ENCODE peak calls at places on chromosomes 4 and X, in four cellular contexts. F is AG10803, E is right lobe of liver, A is heart right ventricle. T is an unnamed sample.
A peak's percentile ranks its signal among the peaks of the same experiment; 100 is the strongest.

GRCh38 chrX:20594985-20595384 is 328.3 kb upstream of the RPS6KA3 start:
- DNase-seq in F (peak; percentile 49), E (no peak), A (no peak), T (no peak)

GRCh38 chr4:791866-792630 is 33.9 kb downstream of the CPLX1 start:
- DNase-seq in F (peak; percentile 8), E (peak; percentile 44), A (no peak), T (peak; percentile 59)

GRCh38 chr4:67721770-67722597 is 21.0 kb upstream of the UBA6 start:
- DNase-seq in F (peak; percentile 39), E (no peak), A (no peak), T (peak; percentile 20)

GRCh38 chr4:182085051-182085480 is 158.1 kb upstream of the TENM3 start:
- DNase-seq in F (peak; percentile 65), E (no peak), A (no peak), T (no peak)

GRCh38 chr4:74235135-74235534 is 73.1 kb upstream of the EPGN start:
- DNase-seq in F (no peak), E (no peak), A (no peak), T (no peak)

GRCh38 chrX:39070009-39070408 is 268.8 kb downstream of the MID1IP1 start:
- DNase-seq in F (no peak), E (no peak), A (no peak), T (no peak)

GRCh38 chr4:94447754-94448411 is 3.9 kb upstream of the PDLIM5 start:
- DNase-seq in F (no peak), E (no peak), A (no peak), T (no peak)

GRCh38 chrX:106035064-106035463 is 3.5 kb downstream of the SERPINA7 start:
- DNase-seq in F (no peak), E (no peak), A (no peak), T (no peak)

GRCh38 chr4:124710911-124711310 is 1.6 kb downstream of the ANKRD50 start:
- DNase-seq in F (peak; percentile 28), E (no peak), A (no peak), T (no peak)

GRCh38 chr4:123856689-123857545 is 460.3 kb downstream of the SPRY1 start:
- DNase-seq in F (peak; percentile 44), E (no peak), A (peak; percentile 62), T (no peak)

GRCh38 chr4:13627185-13627605 is 330 bp downstream of the BOD1L1 start:
- DNase-seq in F (peak; percentile 5), E (peak; percentile 59), A (no peak), T (peak; percentile 49)

GRCh38 chrX:13647709-13648212 is 5.2 kb upstream of the TCEANC start:
- DNase-seq in F (no peak), E (no peak), A (peak; percentile 43), T (peak; percentile 91)

GRCh38 chr4:82934441-82934840 is 33.9 kb downstream of the THAP9 start:
- DNase-seq in F (no peak), E (no peak), A (no peak), T (no peak)

GRCh38 chrX:45762699-45763647 is 562.3 kb upstream of the DIPK2B start:
- DNase-seq in F (no peak), E (no peak), A (no peak), T (no peak)

GRCh38 chrX:40176256-40176978 is 78.7 kb upstream of the BCOR start:
- DNase-seq in F (no peak), E (peak; percentile 84), A (peak; percentile 77), T (peak; percentile 84)

GRCh38 chrX:20547649-20548051 is 280.9 kb upstream of the RPS6KA3 start:
- DNase-seq in F (peak; percentile 54), E (peak; percentile 68), A (no peak), T (peak; percentile 11)

GRCh38 chr4:23061431-23061830 is 368.7 kb downstream of the GBA3 start:
- DNase-seq in F (no peak), E (no peak), A (no peak), T (no peak)

GRCh38 chrX:111447298-111447697 is 35.3 kb upstream of the DCX start:
- DNase-seq in F (no peak), E (no peak), A (no peak), T (peak; percentile 31)

GRCh38 chr4:55491486-55491885 is 55.2 kb downstream of the CLOCK start:
- DNase-seq in F (peak; percentile 73), E (no peak), A (no peak), T (no peak)

GRCh38 chr4:73620115-73620792 is at the start of gene RASSF6:
- DNase-seq in F (no peak), E (peak; percentile 72), A (no peak), T (peak; percentile 20)

GRCh38 chr4:110196206-110196870 is 2.1 kb downstream of the ELOVL6 start:
- DNase-seq in F (peak; percentile 28), E (peak; percentile 73), A (peak; percentile 48), T (peak; percentile 53)

GRCh38 chr4:8585186-8585585 is 5.0 kb downstream of the GPR78 start:
- DNase-seq in F (no peak), E (peak; percentile 15), A (no peak), T (no peak)

GRCh38 chrX:150990910-150991309 is 7.8 kb downstream of the HMGB3 start:
- DNase-seq in F (no peak), E (no peak), A (no peak), T (no peak)

GRCh38 chr4:109334596-109335105 is 32.2 kb upstream of the COL25A1 start:
- DNase-seq in F (no peak), E (no peak), A (no peak), T (no peak)

DNA sequence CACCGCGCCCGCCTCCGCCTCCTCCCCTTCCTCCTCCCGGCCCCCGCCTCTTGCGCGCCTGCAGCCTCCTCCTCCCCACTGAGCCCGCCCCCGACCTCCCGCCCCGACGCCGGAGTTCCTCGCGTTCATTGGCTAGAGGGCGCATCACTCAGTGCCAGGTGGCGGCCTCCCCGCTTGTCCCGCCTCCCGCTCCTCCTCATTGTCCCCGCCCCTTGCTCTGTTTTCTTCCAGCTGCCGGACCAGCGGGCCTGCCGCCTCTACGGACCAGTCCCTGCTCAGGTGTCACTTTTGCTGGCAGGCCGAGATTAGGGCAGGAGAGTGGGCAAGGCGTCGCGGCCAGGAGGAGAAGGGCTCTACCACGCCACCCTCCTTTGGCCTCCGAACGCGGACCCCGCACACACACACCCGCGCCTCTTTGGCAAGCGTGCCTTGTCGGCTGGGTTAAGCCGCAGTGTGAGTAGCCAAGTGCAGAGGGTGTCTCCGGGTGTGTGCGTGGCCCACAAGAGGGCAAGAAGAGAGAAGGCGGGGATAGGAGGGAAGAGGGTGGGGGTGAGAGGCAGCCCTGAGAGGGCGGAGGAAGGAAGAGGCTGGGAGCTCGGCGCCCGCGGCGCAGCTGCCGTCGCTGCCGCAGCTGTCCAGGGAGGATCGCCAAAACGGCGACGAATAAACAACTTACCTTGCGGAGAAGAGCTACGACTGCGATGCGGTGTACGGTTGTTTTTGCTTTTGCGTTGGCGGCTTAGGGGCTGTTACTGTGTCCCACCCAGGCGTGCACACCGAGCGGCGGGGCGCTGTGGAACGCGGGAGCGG is 436 bp upstream of the PPP3CA start:
- DNase-seq in F (peak; percentile 97), E (peak; percentile 100), A (peak; percentile 99), T (peak; percentile 98)
- TF ChIP-seq CTCF in F (peak; percentile 25), E (no peak), A (peak; percentile 12), T (no peak)

GRCh38 chr4:153314915-153315314 is 29.6 kb upstream of the MND1 start:
- DNase-seq in F (no peak), E (no peak), A (no peak), T (no peak)

GRCh38 chr4:153322791-153323190 is 21.7 kb upstream of the MND1 start:
- DNase-seq in F (peak; percentile 51), E (no peak), A (no peak), T (no peak)

DNA sequence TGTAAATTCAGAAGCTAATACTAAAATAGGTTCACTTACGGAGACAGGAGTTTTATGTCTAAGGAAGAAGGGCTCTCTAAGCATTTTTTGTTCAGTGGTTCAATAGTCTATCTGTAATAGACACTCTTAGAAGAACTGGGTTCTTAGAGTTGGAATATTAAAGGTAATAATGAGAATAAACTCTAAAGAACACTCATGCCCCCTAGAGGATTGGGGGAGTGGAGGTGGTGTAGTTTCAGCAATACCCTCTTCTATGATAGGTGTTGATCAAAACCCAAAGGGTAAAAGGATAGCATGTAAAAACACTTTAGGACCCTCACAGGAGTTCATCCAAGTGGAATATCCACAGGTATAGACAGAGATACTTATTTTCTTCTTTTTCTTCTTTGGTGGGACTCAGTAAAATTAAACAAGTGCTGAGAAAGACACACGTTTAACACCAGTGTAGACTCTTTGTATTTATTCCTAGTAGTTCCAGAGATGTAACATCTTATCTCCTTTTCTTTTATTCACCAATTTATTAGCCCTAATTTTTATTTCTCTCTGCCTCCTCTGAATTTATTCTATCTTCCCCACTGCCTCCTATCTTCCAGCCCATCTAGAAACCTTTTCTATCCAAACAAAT is 25.7 kb upstream of the MND1 start:
- DNase-seq in F (peak; percentile 53), E (no peak), A (peak; percentile 36), T (peak; percentile 43)
- TF ChIP-seq CTCF in F (peak; percentile 87), E (peak; percentile 84), A (peak; percentile 71), T (peak; percentile 82)

GRCh38 chrX:101460669-101461068 is 24.6 kb upstream of the ARMCX4 start:
- DNase-seq in F (no peak), E (no peak), A (no peak), T (no peak)
- TF ChIP-seq CTCF in F (no peak), E (no peak), A (no peak), T (no peak)

DNA sequence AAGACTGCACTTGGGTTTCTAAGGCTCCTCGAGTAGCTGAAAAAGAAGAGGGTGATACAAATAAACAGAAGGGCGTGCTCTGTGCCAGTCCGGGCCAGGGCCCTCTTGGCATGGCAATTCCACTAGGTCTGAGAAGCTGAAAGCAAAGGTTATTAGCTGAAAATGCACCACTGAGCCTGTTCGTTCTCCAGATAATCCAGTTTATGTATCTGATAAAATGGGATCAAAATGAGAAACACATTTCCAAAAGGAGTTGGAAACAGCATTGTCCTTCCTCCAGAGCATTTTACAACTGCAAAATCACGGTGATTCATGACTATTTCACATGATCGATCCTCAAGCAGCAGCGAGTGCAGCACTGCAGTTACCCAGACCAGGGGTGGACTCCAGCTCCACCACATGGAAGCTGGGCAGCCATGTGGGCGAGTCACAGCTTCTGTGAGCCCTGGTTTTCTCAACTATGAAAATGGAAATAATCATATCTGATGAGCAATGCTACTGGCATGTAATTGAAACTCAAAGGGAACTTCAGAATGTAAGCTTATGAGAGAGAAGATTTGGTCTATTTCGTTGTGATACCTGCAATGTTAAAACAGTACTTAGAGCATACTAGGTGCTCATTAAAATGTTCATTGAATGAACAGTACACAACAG is 78.7 kb upstream of the MSX1 start:
- DNase-seq in F (peak; percentile 88), E (no peak), A (no peak), T (no peak)
- TF ChIP-seq CTCF in F (peak; percentile 43), E (no peak), A (no peak), T (no peak)

GRCh38 chr4:79396794-79397193 is 11.2 kb downstream of the GK2 start:
- DNase-seq in F (no peak), E (no peak), A (no peak), T (no peak)
- TF ChIP-seq CTCF in F (no peak), E (no peak), A (no peak), T (no peak)

DNA sequence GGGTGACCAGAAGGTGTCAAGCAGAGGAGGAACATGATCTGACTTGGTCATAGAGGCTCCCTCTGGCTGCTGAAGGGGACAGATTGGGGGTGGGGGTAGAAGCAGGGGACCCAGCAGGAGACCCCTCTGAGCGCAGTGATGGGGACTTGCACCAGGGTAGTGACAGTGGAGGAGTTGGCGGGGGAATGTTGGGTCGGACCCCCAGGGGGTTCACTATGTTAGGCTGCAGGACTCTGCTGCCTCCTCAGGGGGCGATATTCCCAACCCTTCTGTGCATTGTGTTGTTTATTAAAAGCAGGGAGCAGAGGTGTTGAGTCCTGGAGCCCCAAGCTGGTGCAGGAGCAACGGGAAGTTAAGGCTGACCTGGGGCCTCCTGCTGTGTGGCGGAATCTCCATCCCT is 8.8 kb downstream of the WDR13 start:
- DNase-seq in F (no peak), E (no peak), A (no peak), T (no peak)
- TF ChIP-seq CTCF in F (no peak), E (no peak), A (no peak), T (no peak)

T was measured in activated CD8-positive, alpha-beta T cell treated with anti-CD3 and anti-CD28 coated beads for 36 hours.